ENCODE peak calls at places on chromosomes 1 and 21, in six cellular contexts. D is progenitor cell of endocrine pancreas; X is left ventricle myocardium inferior; U is fibroblast of gingiva; C is CD8-positive, alpha-beta T cell; G is cardiac muscle cell. P is an unnamed sample.

GRCh38 chr1:176894450-176894849 is 270.1 kb downstream of the ASTN1 start:
- DNase-seq in D (no peak), X (no peak), U (no peak), C (no peak), G (no peak), P (no peak)

GRCh38 chr1:89602871-89603404 is 30.0 kb upstream of the LRRC8C start:
- DNase-seq in D (no peak), X (no peak), U (no peak), C (no peak), G (no peak), P (no peak)

GRCh38 chr1:36879613-36880012 is 154.7 kb downstream of the GRIK3 start:
- DNase-seq in D (peak), X (no peak), U (no peak), C (no peak), G (no peak), P (no peak)

GRCh38 chr1:36691374-36691773 is 208.7 kb upstream of the CSF3R start:
- DNase-seq in D (no peak), X (no peak), U (no peak), C (no peak), G (no peak), P (no peak)

GRCh38 chr21:33403128-33403785 is at the start of gene IFNGR2:
- DNase-seq in D (peak), X (peak), U (peak), C (peak), G (peak), P (no peak)

GRCh38 chr1:15056515-15057285 is 96.8 kb upstream of the TMEM51 start:
- DNase-seq in D (no peak), X (no peak), U (peak), C (no peak), G (peak), P (no peak)

GRCh38 chr1:93613895-93614294 is 67.7 kb downstream of the BCAR3 start:
- DNase-seq in D (no peak), X (peak), U (peak), C (no peak), G (peak), P (no peak)

GRCh38 chr1:26530898-26531598 is 1.5 kb downstream of the RPS6KA1 start:
- DNase-seq in D (no peak), X (no peak), U (no peak), C (no peak), G (peak), P (no peak)

GRCh38 chr1:40309374-40310128 is 7.5 kb downstream of the COL9A2 start:
- DNase-seq in D (no peak), X (no peak), U (no peak), C (no peak), G (no peak), P (no peak)

GRCh38 chr1:228867093-228867950 is 132.0 kb downstream of the RHOU start:
- DNase-seq in D (no peak), X (no peak), U (no peak), C (no peak), G (peak), P (no peak)

GRCh38 chr1:209207701-209208286 is 375.7 kb upstream of the CAMK1G start:
- DNase-seq in D (peak), X (peak), U (peak), C (no peak), G (peak), P (peak)

GRCh38 chr1:158025576-158026230 is 32.3 kb downstream of the KIRREL1 start:
- DNase-seq in D (no peak), X (no peak), U (no peak), C (no peak), G (no peak), P (no peak)

GRCh38 chr21:43355196-43355924 is 71.6 kb downstream of the SIK1 start:
- DNase-seq in D (no peak), X (no peak), U (no peak), C (no peak), G (no peak), P (no peak)

GRCh38 chr21:44086636-44087425 is 20.4 kb upstream of the PWP2 start:
- DNase-seq in D (no peak), X (no peak), U (no peak), C (no peak), G (no peak), P (no peak)

GRCh38 chr1:88175631-88176226 is 508.3 kb upstream of the PKN2 start:
- DNase-seq in D (no peak), X (no peak), U (no peak), C (no peak), G (peak), P (no peak)

GRCh38 chr1:228350831-228351781 is 55.5 kb downstream of the TRIM11 start:
- DNase-seq in D (no peak), X (peak), U (no peak), C (no peak), G (no peak), P (no peak)

GRCh38 chr1:44318097-44319088 is 36.7 kb downstream of the ERI3 start:
- DNase-seq in D (no peak), X (no peak), U (no peak), C (peak), G (peak), P (no peak)

GRCh38 chr1:197471248-197472035 is 203.4 kb downstream of the CRB1 start:
- DNase-seq in D (no peak), X (no peak), U (no peak), C (no peak), G (peak), P (no peak)

GRCh38 chr1:118988186-118989005 is at the start of gene TBX15:
- DNase-seq in D (no peak), X (no peak), U (no peak), C (no peak), G (no peak), P (no peak)

GRCh38 chr1:14946567-14947285 is 206.8 kb upstream of the TMEM51 start:
- DNase-seq in D (no peak), X (peak), U (peak), C (no peak), G (peak), P (no peak)

GRCh38 chr21:37220433-37220980 is 46.6 kb downstream of the VPS26C start:
- DNase-seq in D (no peak), X (no peak), U (peak), C (peak), G (peak), P (peak)

GRCh38 chr1:17053071-17053684 is 654 bp downstream of the SDHB start:
- DNase-seq in D (no peak), X (no peak), U (no peak), C (no peak), G (no peak), P (no peak)

GRCh38 chr1:180515857-180516388 is 13.5 kb upstream of the ACBD6 start:
- DNase-seq in D (peak), X (peak), U (peak), C (peak), G (peak), P (peak)

GRCh38 chr21:23543334-23543733 is 2063.9 kb downstream of the MRPL39 start:
- DNase-seq in D (no peak), X (peak), U (no peak), C (no peak), G (no peak), P (no peak)

GRCh38 chr21:33642896-33643657 is 776 bp downstream of the ITSN1 start:
- DNase-seq in D (peak), X (peak), U (peak), C (peak), G (peak), P (no peak)

GRCh38 chr1:90007979-90008404 is 13.1 kb downstream of the ZNF326 start:
- DNase-seq in D (no peak), X (no peak), U (no peak), C (no peak), G (no peak), P (no peak)

GRCh38 chr1:215835951-215836350 is 268.8 kb downstream of the KCTD3 start:
- DNase-seq in D (no peak), X (no peak), U (peak), C (no peak), G (peak), P (no peak)

GRCh38 chr1:67214420-67215174 is 48.3 kb downstream of the IL23R start:
- DNase-seq in D (no peak), X (no peak), U (peak), C (peak), G (peak), P (no peak)